ENCODE peak calls at places on chromosome 19, in four cellular contexts. One of them, this sample, is unnamed.

GRCh38 chr19:2266183-2266993 is 10.2 kb upstream of the JSRP1 start:
- DNase-seq in GM12878: peak; percentile 54
- DNase-seq in WERI-Rb-1: no peak
- DNase-seq in A549: no peak
- DNase-seq in this sample: peak; percentile 34

GRCh38 chr19:4342421-4343055 is 824 bp upstream of the MPND start:
- DNase-seq in GM12878: peak; percentile 100
- DNase-seq in WERI-Rb-1: peak; percentile 92
- DNase-seq in A549: peak; percentile 100
- DNase-seq in this sample: peak; percentile 100

GRCh38 chr19:2294377-2295335 is 12.7 kb upstream of the PEAK3 start:
- DNase-seq in GM12878: no peak
- DNase-seq in WERI-Rb-1: peak; percentile 55
- DNase-seq in A549: no peak
- DNase-seq in this sample: no peak

GRCh38 chr19:14277608-14278007 is 71.6 kb upstream of the ADGRL1 start:
- DNase-seq in GM12878: no peak
- DNase-seq in WERI-Rb-1: no peak
- DNase-seq in A549: no peak
- DNase-seq in this sample: no peak

GRCh38 chr19:2586196-2586595 is 110.3 kb downstream of the GADD45B start:
- DNase-seq in GM12878: no peak
- DNase-seq in WERI-Rb-1: no peak
- DNase-seq in A549: no peak
- DNase-seq in this sample: no peak

GRCh38 chr19:2476451-2477140 is 669 bp downstream of the GADD45B start:
- DNase-seq in GM12878: no peak
- DNase-seq in WERI-Rb-1: peak; percentile 53
- DNase-seq in A549: peak; percentile 57
- DNase-seq in this sample: no peak

GRCh38 chr19:45819769-45820168 is 4.7 kb upstream of the RSPH6A start:
- DNase-seq in GM12878: no peak
- DNase-seq in WERI-Rb-1: no peak
- DNase-seq in A549: no peak
- DNase-seq in this sample: no peak

GRCh38 chr19:5142725-5143097 is 173.8 kb downstream of the KDM4B start:
- DNase-seq in GM12878: no peak
- DNase-seq in WERI-Rb-1: no peak
- DNase-seq in A549: no peak
- DNase-seq in this sample: no peak

GRCh38 chr19:44176590-44176989 is 11.7 kb downstream of the ZNF226 start:
- DNase-seq in GM12878: no peak
- DNase-seq in WERI-Rb-1: no peak
- DNase-seq in A549: peak; percentile 38
- DNase-seq in this sample: no peak

GRCh38 chr19:4575978-4576933 is 16.8 kb upstream of the SEMA6B start:
- DNase-seq in GM12878: no peak
- DNase-seq in WERI-Rb-1: peak; percentile 79
- DNase-seq in A549: peak; percentile 72
- DNase-seq in this sample: no peak

GRCh38 chr19:6674868-6675305 is 4.9 kb upstream of the TNFSF14 start:
- DNase-seq in GM12878: peak; percentile 87
- DNase-seq in WERI-Rb-1: no peak
- DNase-seq in A549: peak; percentile 35
- DNase-seq in this sample: no peak

GRCh38 chr19:10835089-10835753 is 791 bp downstream of the TMED1 start:
- DNase-seq in GM12878: no peak
- DNase-seq in WERI-Rb-1: no peak
- DNase-seq in A549: no peak
- DNase-seq in this sample: no peak

GRCh38 chr19:3458595-3459284 is 21.6 kb downstream of the SMIM24 start:
- DNase-seq in GM12878: no peak
- DNase-seq in WERI-Rb-1: no peak
- DNase-seq in A549: peak; percentile 68
- DNase-seq in this sample: no peak

GRCh38 chr19:17952041-17952976 is 14.6 kb upstream of the KCNN1 start:
- DNase-seq in GM12878: no peak
- DNase-seq in WERI-Rb-1: peak; percentile 82
- DNase-seq in A549: no peak
- DNase-seq in this sample: no peak

GRCh38 chr19:43474487-43474886 is 9.1 kb upstream of the LYPD3 start:
- DNase-seq in GM12878: no peak
- DNase-seq in WERI-Rb-1: no peak
- DNase-seq in A549: no peak
- DNase-seq in this sample: no peak

GRCh38 chr19:4473011-4473410 is 914 bp downstream of the HDGFL2 start:
- DNase-seq in GM12878: no peak
- DNase-seq in WERI-Rb-1: no peak
- DNase-seq in A549: no peak
- DNase-seq in this sample: no peak

GRCh38 chr19:43618921-43619261 is 538 bp downstream of the ZNF428 start:
- DNase-seq in GM12878: peak; percentile 30
- DNase-seq in WERI-Rb-1: peak; percentile 72
- DNase-seq in A549: peak; percentile 62
- DNase-seq in this sample: no peak

GRCh38 chr19:1760020-1760419 is 6.7 kb downstream of the ONECUT3 start:
- DNase-seq in GM12878: no peak
- DNase-seq in WERI-Rb-1: no peak
- DNase-seq in A549: no peak
- DNase-seq in this sample: no peak

GRCh38 chr19:11324748-11325389 is 14.6 kb downstream of the RAB3D start:
- DNase-seq in GM12878: no peak
- DNase-seq in WERI-Rb-1: no peak
- DNase-seq in A549: no peak
- DNase-seq in this sample: no peak

GRCh38 chr19:23310729-23311211 is 60.6 kb upstream of the ZNF724 start:
- DNase-seq in GM12878: no peak
- DNase-seq in WERI-Rb-1: no peak
- DNase-seq in A549: no peak
- DNase-seq in this sample: no peak

GRCh38 chr19:10625003-10625761 is at the start of gene SLC44A2:
- DNase-seq in GM12878: no peak
- DNase-seq in WERI-Rb-1: peak; percentile 80
- DNase-seq in A549: no peak
- DNase-seq in this sample: no peak

GRCh38 chr19:43799502-43800142 is 2.6 kb downstream of the LYPD5 start:
- DNase-seq in GM12878: no peak
- DNase-seq in WERI-Rb-1: no peak
- DNase-seq in A549: no peak
- DNase-seq in this sample: no peak

GRCh38 chr19:1453525-1454371 is 3.8 kb downstream of the APC2 start:
- DNase-seq in GM12878: no peak
- DNase-seq in WERI-Rb-1: peak; percentile 75
- DNase-seq in A549: peak; percentile 64
- DNase-seq in this sample: no peak

DNA sequence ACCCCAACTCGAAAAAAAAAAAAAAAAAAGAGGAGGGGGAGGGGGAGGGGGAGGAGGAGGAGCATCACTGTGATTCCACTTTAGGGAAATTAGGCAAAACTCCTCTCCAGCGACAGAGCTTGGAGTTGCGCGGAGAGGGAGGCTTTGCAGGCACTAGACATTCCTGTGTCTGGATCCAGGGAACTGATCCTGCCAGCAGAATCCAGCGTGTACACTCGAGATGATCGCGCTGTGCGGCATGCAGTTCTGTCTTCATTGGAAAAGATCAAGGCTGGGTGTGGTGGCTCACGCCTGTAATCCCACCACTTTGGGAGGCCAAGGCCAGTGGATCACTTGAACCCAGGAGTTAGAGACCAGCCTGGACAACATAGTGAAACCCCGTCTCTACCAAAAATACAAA is 29.6 kb upstream of the KLF2 start:
- DNase-seq in GM12878: no peak
- DNase-seq in WERI-Rb-1: no peak
- DNase-seq in A549: no peak
- DNase-seq in this sample: no peak
- TF ChIP-seq CTCF in GM12878: no peak
- TF ChIP-seq CTCF in WERI-Rb-1: no peak
- TF ChIP-seq CTCF in A549: no peak
- TF ChIP-seq CTCF in this sample: no peak

GRCh38 chr19:12913871-12914690 is 5.0 kb downstream of the SYCE2 start:
- DNase-seq in GM12878: no peak
- DNase-seq in WERI-Rb-1: no peak
- DNase-seq in A549: no peak
- DNase-seq in this sample: no peak
- H3K4me3 ChIP-seq in GM12878: no peak overlapping the region
- H3K4me3 ChIP-seq in WERI-Rb-1: no peak overlapping the region
- H3K4me3 ChIP-seq in A549: no peak overlapping the region
- H3K4me3 ChIP-seq in this sample: no peak overlapping the region

GRCh38 chr19:58181902-58182576 is 822 bp upstream of the ZNF274 start:
- DNase-seq in GM12878: no peak
- DNase-seq in WERI-Rb-1: peak; percentile 72
- DNase-seq in A549: peak; percentile 82
- DNase-seq in this sample: no peak

GRCh38 chr19:58183822-58184215 is 958 bp downstream of the ZNF274 start:
- DNase-seq in GM12878: no peak
- DNase-seq in WERI-Rb-1: no peak
- DNase-seq in A549: no peak
- DNase-seq in this sample: no peak

GRCh38 chr19:58182989-58183821 is at the start of gene ZNF274:
- DNase-seq in GM12878: peak; percentile 68
- DNase-seq in WERI-Rb-1: peak; percentile 96
- DNase-seq in A549: peak; percentile 98
- DNase-seq in this sample: peak; percentile 72

DNA sequence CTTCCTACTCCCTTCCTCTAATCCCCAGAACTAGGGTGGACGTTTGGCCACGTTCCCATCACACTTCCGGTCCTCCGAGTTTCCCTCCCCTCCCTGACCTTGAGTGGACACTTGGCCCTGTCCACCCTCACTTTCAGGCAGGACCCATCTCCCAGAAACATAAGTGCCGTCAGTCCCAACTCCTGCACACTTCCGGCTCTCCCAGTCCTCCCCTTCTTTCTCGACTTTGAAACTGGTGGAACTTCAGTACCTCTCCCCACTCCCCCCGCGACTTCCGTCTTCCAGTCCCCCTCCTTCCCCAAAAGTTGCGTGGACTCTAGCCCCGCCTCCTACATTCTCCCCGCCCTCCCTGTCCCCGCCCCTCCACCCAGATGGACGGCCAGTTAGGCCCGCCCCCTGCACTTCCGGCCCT is 278 bp upstream of the ZNF274 start:
- DNase-seq in GM12878: no peak
- DNase-seq in WERI-Rb-1: no peak
- DNase-seq in A549: no peak
- DNase-seq in this sample: no peak
- H3K9me3 ChIP-seq in GM12878: peaks cover 43% of the 10 kb centered on the region
- H3K9me3 ChIP-seq in WERI-Rb-1: peaks cover 31% of the 10 kb centered on the region
- H3K9me3 ChIP-seq in A549: peaks cover 95% of the 10 kb centered on the region
- H3K9me3 ChIP-seq in this sample: peaks cover 92% of the 10 kb centered on the region

DNA sequence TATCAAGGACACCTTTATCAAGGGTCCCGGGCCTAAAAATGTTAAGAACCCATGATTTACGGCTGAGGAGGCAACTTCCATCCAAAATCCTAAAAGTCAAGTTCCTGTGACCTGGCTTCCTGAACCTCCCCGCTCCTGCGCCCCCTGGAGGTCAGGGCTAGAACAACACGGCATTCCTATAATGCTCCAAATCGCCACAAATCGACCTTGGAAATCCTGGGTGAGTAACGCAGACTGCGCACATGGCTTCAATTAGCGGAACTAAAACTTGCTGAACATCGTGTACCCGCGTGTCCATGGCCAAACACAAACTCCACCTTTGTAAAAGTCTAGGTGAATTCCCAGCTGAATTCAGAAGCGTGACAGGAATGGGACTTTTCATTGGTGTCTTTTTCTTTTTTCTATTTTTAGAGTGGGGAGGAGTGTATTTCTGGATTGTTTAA is 4.3 kb upstream of the C5AR1 start:
- DNase-seq in GM12878: peak; percentile 62
- DNase-seq in WERI-Rb-1: peak; percentile 65
- DNase-seq in A549: peak; percentile 92
- DNase-seq in this sample: peak; percentile 78
- TF ChIP-seq CTCF in GM12878: peak; percentile 97
- TF ChIP-seq CTCF in WERI-Rb-1: peak; percentile 74
- TF ChIP-seq CTCF in A549: peak; percentile 99
- TF ChIP-seq CTCF in this sample: peak; percentile 98

GRCh38 chr19:58055483-58055874 is 3.6 kb upstream of the ZNF135 start:
- DNase-seq in GM12878: no peak
- DNase-seq in WERI-Rb-1: peak; percentile 74
- DNase-seq in A549: no peak
- DNase-seq in this sample: no peak
- H3K4me3 ChIP-seq in GM12878: no peak overlapping the region
- H3K4me3 ChIP-seq in WERI-Rb-1: peak overlapping the region; percentile 76
- H3K4me3 ChIP-seq in A549: no peak overlapping the region
- H3K4me3 ChIP-seq in this sample: no peak overlapping the region

DNA sequence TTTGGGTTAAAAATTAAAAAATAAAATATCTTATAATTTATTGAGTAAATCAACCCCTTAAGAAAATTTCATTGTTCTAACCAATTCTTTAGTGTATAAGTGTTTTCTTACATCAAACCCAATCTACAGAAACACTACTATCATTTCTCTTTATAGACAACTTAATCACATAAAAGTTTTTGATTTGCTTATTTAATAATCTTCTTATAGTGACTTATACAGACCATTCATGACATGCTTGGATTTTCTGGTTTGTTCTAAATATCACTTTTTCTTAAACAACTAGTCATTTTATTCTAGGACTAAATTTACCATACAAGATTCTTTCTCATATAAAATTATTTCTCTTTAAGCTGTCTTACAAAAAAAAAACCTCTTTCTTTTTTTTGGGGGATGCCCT is 27.3 kb upstream of the ZSCAN5A start:
- DNase-seq in GM12878: no peak
- DNase-seq in WERI-Rb-1: no peak
- DNase-seq in A549: no peak
- DNase-seq in this sample: no peak
- H3K9me3 ChIP-seq in GM12878: no peaks in the 10 kb centered on the region
- H3K9me3 ChIP-seq in WERI-Rb-1: peaks cover 16% of the 10 kb centered on the region
- H3K9me3 ChIP-seq in A549: peaks cover 56% of the 10 kb centered on the region
- H3K9me3 ChIP-seq in this sample: peaks cover 3% of the 10 kb centered on the region

GRCh38 chr19:21912654-21913053 is 76.7 kb upstream of the ZNF43 start:
- DNase-seq in GM12878: no peak
- DNase-seq in WERI-Rb-1: peak; percentile 6
- DNase-seq in A549: no peak
- DNase-seq in this sample: no peak
- TF ChIP-seq CTCF in GM12878: no peak
- TF ChIP-seq CTCF in WERI-Rb-1: peak; percentile 79
- TF ChIP-seq CTCF in A549: no peak
- TF ChIP-seq CTCF in this sample: no peak